ENCODE peak calls at places on chromosomes 7 and 10, in eight cellular contexts. T is CD4-positive, alpha-beta T cell; M is SJCRH30; X is neuronal stem cell; L is IMR-90; V is CD8-positive, alpha-beta memory T cell; F is A549; K is mesendoderm. O is an unnamed sample.

GRCh38 chr7:86928308-86928707 is 131.1 kb downstream of the ELAPOR2 start:
- DNase-seq in M (no peak), T (no peak), K (no peak), F (no peak), X (no peak), L (no peak), V (no peak), O (no peak)

GRCh38 chr10:8033812-8034665 is 20.4 kb upstream of the GATA3 start:
- DNase-seq in L (no peak), K (peak; percentile 54), M (no peak), X (peak; percentile 23), T (no peak), F (no peak), V (no peak), O (no peak)

GRCh38 chr7:130151591-130152269 is 53.5 kb downstream of the TMEM209 start:
- DNase-seq in T (no peak), M (peak; percentile 42), L (peak; percentile 23), V (peak; percentile 10), F (no peak), K (no peak), X (no peak), O (no peak)

GRCh38 chr7:97845622-97846203 is 26.5 kb downstream of the ASNS start:
- DNase-seq in T (no peak), V (no peak), X (peak; percentile 5), F (peak; percentile 16), L (peak; percentile 15), M (peak; percentile 57), K (peak; percentile 22), O (no peak)

GRCh38 chr10:72069751-72070501 is 18.4 kb downstream of the SPOCK2 start:
- DNase-seq in F (no peak), T (no peak), V (no peak), M (peak; percentile 37), X (no peak), K (peak; percentile 65), L (no peak), O (no peak)

GRCh38 chr10:27558612-27559020 is 54.5 kb downstream of the RAB18 start:
- DNase-seq in M (peak; percentile 88), X (peak; percentile 26), T (no peak), V (no peak), L (peak; percentile 55), F (peak; percentile 28), K (peak; percentile 80), O (peak; percentile 66)

GRCh38 chr7:19619122-19619521 is 89.7 kb downstream of the POLR1F start:
- DNase-seq in L (no peak), K (peak; percentile 14), F (no peak), V (no peak), M (no peak), T (no peak), X (no peak), O (no peak)

GRCh38 chr7:138748666-138749065 is 47.5 kb upstream of the SVOPL start:
- DNase-seq in M (no peak), F (no peak), V (no peak), K (no peak), T (no peak), L (no peak), X (no peak), O (no peak)

GRCh38 chr10:128047991-128048826 is 78.0 kb downstream of the MKI67 start:
- DNase-seq in M (no peak), F (no peak), K (no peak), V (no peak), T (no peak), X (no peak), L (peak; percentile 53), O (no peak)

GRCh38 chr7:125563964-125564529 is 634.4 kb upstream of the POT1 start:
- DNase-seq in T (no peak), X (no peak), K (peak; percentile 16), M (peak; percentile 95), V (no peak), F (no peak), L (no peak), O (no peak)

GRCh38 chr7:73850781-73851207 is 8.5 kb upstream of the METTL27 start:
- DNase-seq in T (no peak), K (peak; percentile 76), V (no peak), M (peak; percentile 50), F (peak; percentile 80), X (no peak), L (peak; percentile 99), O (no peak)

GRCh38 chr7:45592230-45592991 is 18.2 kb downstream of the ADCY1 start:
- DNase-seq in L (no peak), K (no peak), X (no peak), M (no peak), T (no peak), F (no peak), V (no peak), O (no peak)

GRCh38 chr7:150385240-150385830 is 6.2 kb downstream of the ZNF775 start:
- DNase-seq in V (no peak), F (no peak), X (no peak), L (no peak), M (no peak), T (no peak), K (no peak), O (no peak)

GRCh38 chr7:96211954-96212353 is 109.9 kb downstream of the SLC25A13 start:
- DNase-seq in T (no peak), X (no peak), L (no peak), M (no peak), K (peak; percentile 13), F (no peak), V (no peak), O (no peak)

GRCh38 chr10:5506751-5507648 is 7.6 kb upstream of the CALML5 start:
- DNase-seq in M (no peak), F (no peak), X (no peak), L (no peak), V (no peak), K (no peak), T (no peak), O (no peak)

GRCh38 chr7:151327659-151328058 is 14.0 kb upstream of the NUB1 start:
- DNase-seq in T (no peak), L (peak; percentile 83), K (no peak), X (no peak), M (no peak), V (no peak), F (no peak), O (no peak)

GRCh38 chr7:99393363-99394187 is 14.8 kb downstream of the PDAP1 start:
- DNase-seq in L (no peak), V (no peak), M (peak; percentile 69), K (peak; percentile 93), F (no peak), T (no peak), X (peak; percentile 74), O (peak; percentile 62)

GRCh38 chr10:116771101-116771705 is 28.8 kb upstream of the HSPA12A start:
- DNase-seq in M (no peak), L (peak; percentile 95), T (no peak), K (no peak), F (peak; percentile 79), X (no peak), V (no peak), O (peak; percentile 57)

GRCh38 chr7:91348686-91349085 is 84.5 kb downstream of the FZD1 start:
- DNase-seq in F (no peak), M (no peak), V (no peak), X (no peak), K (peak; percentile 60), L (peak; percentile 4), T (no peak), O (no peak)
- H3K27ac ChIP-seq in F (no peak overlapping the region), M (no peak overlapping the region), V (no peak overlapping the region), X (no peak overlapping the region), K (no peak overlapping the region), L (no peak overlapping the region), T (no peak overlapping the region), O (no peak overlapping the region)

GRCh38 chr10:95606922-95607321 is 45.8 kb upstream of the SORBS1 start:
- DNase-seq in K (no peak), T (no peak), V (no peak), X (no peak), L (peak; percentile 62), F (no peak), M (no peak), O (no peak)
- H3K27ac ChIP-seq in K (no peak overlapping the region), T (no peak overlapping the region), V (no peak overlapping the region), X (no peak overlapping the region), L (no peak overlapping the region), F (no peak overlapping the region), M (no peak overlapping the region), O (no peak overlapping the region)

GRCh38 chr10:132589681-132590080 is 52.1 kb downstream of the INPP5A start:
- DNase-seq in F (no peak), T (no peak), M (no peak), L (no peak), V (no peak), K (no peak), X (no peak), O (no peak)

GRCh38 chr10:132589015-132589414 is 51.4 kb downstream of the INPP5A start:
- DNase-seq in V (no peak), M (no peak), X (no peak), F (no peak), L (no peak), K (no peak), T (no peak), O (no peak)

GRCh38 chr10:132586731-132587130 is 49.1 kb downstream of the INPP5A start:
- DNase-seq in X (no peak), K (no peak), L (no peak), F (no peak), V (no peak), T (no peak), M (no peak), O (no peak)

GRCh38 chr10:132587175-132587574 is 49.6 kb downstream of the INPP5A start:
- DNase-seq in L (no peak), F (no peak), T (no peak), X (no peak), K (no peak), V (no peak), M (no peak), O (no peak)

DNA sequence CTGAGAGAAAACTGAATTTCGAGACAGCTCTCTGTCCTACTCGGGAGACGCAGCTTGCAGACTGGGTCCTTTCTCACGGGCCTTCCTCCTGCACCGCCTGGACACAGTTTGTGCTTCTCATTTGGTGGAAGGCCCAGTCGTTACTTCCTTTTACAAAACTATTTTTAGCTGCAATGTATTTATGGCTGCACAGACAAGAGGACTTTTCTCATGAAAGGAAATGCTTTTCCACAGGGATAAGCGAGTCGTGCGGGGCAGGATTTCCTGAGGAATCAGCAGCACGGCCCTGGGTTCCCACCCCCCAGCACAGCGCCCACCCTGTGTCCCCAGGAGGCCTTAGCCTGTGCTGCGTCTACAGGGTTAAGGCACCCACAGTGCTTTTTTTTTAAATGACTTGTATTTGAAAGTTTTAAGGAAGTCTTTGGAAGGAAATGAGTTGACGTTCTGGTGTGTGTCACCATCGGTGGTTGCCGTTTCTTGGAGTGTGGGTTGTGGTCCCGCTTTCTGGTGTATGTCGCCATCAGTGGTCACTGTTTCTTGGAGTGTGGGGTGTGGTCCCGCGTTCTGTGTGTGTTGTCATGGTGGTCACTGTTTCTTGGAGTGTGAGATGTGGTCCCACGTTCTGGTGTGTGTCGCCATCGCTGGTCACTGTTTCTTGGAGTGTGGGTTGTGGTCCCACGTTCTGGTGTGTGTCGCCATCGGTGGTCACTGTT is 50.9 kb downstream of the INPP5A start:
- DNase-seq in T (no peak), K (no peak), V (no peak), X (no peak), L (no peak), M (no peak), F (no peak), O (peak; percentile 84)
- H3K27ac ChIP-seq in T (no peak overlapping the region), K (no peak overlapping the region), V (no peak overlapping the region), X (no peak overlapping the region), L (no peak overlapping the region), M (no peak overlapping the region), F (no peak overlapping the region), O (peak overlapping the region; percentile 79)

DNA sequence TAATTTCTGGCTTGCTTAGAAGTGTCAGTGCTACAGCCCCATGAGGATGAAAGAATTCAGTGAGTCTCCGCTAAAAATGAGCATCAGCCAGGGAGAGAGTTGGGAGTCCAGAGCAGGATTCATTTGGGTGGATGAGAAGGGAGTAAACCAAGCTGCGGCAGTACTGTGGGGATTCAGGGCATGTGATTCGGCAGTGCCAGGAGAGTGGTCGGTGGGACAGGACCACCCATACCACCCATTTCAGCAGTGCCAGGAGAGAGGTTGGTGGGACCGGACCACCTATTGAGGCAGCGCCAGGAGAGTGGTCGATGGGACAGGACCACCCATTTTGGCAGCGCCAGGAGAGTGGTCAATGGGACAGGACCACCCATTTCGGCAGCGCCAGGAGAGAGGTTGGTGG is 144.2 kb downstream of the CELF2 start:
- DNase-seq in L (no peak), V (no peak), M (no peak), K (no peak), F (no peak), X (no peak), T (no peak), O (no peak)
- H3K27ac ChIP-seq in L (no peak overlapping the region), V (no peak overlapping the region), M (no peak overlapping the region), K (no peak overlapping the region), F (no peak overlapping the region), X (no peak overlapping the region), T (peak overlapping the region; percentile 96), O (no peak overlapping the region)